ENCODE peak calls at places on chromosomes 5 and 9, in nine cellular contexts. Q is mammary epithelial cell, P is colonic mucosa, I is RPMI8226, L is A549, J is nephron progenitor cell, W is ecto neural progenitor cell, M is substantia nigra, G is WTC11. B is an unnamed sample.

GRCh38 chr9:13823021-13823420 is 490.9 kb downstream of the NFIB start:
- DNase-seq in Q (no peak), P (no peak), I (no peak), L (no peak), J (no peak), W (no peak), M (no peak), G (no peak), B (no peak)

GRCh38 chr5:167953151-167953788 is 338.2 kb upstream of the WWC1 start:
- DNase-seq in Q (peak), P (no peak), I (no peak), L (no peak), J (no peak), W (no peak), M (no peak), G (no peak), B (no peak)

GRCh38 chr5:17497446-17497845 is 585 bp upstream of the TAF11L2 start:
- DNase-seq in Q (no peak), P (no peak), I (no peak), L (no peak), J (no peak), W (no peak), M (no peak), G (no peak), B (no peak)

GRCh38 chr5:140153255-140153654 is 21.7 kb upstream of the CYSTM1 start:
- DNase-seq in Q (no peak), P (no peak), I (no peak), L (no peak), J (no peak), W (no peak), M (no peak), G (no peak), B (no peak)

GRCh38 chr5:103389362-103389761 is 130.8 kb downstream of the MACIR start:
- DNase-seq in Q (no peak), P (no peak), I (no peak), L (no peak), J (no peak), W (peak), M (no peak), G (no peak), B (no peak)

GRCh38 chr9:111148994-111149759 is 110.9 kb upstream of the LPAR1 start:
- DNase-seq in Q (no peak), P (no peak), I (no peak), L (peak), J (no peak), W (no peak), M (no peak), G (no peak), B (peak)

GRCh38 chr9:76162109-76162730 is 232.0 kb downstream of the RFK start:
- DNase-seq in Q (no peak), P (no peak), I (no peak), L (no peak), J (no peak), W (no peak), M (no peak), G (no peak), B (no peak)

GRCh38 chr5:34474573-34475021 is 181.5 kb upstream of the RAI14 start:
- DNase-seq in Q (peak), P (no peak), I (peak), L (peak), J (no peak), W (no peak), M (no peak), G (no peak), B (peak)

GRCh38 chr9:2778816-2779215 is 61.5 kb downstream of the KCNV2 start:
- DNase-seq in Q (no peak), P (no peak), I (no peak), L (no peak), J (no peak), W (no peak), M (no peak), G (no peak), B (no peak)

GRCh38 chr9:18129809-18130334 is 344.1 kb upstream of the ADAMTSL1 start:
- DNase-seq in Q (no peak), P (no peak), I (no peak), L (no peak), J (no peak), W (no peak), M (no peak), G (peak), B (no peak)

GRCh38 chr5:128201065-128201926 is 117.7 kb downstream of the SLC12A2 start:
- DNase-seq in Q (peak), P (peak), I (peak), L (peak), J (peak), W (peak), M (peak), G (peak), B (peak)

GRCh38 chr5:107803728-107804127 is 133.0 kb upstream of the EFNA5 start:
- DNase-seq in Q (no peak), P (no peak), I (no peak), L (no peak), J (no peak), W (no peak), M (no peak), G (no peak), B (no peak)

B was measured in RWPE1.